ENCODE peak calls at places on chromosomes 7 and 10, in five cellular contexts. F, G, K, U and J are unnamed samples.
A peak's percentile ranks its signal among the peaks of the same experiment; 100 is the strongest.

GRCh38 chr10:132297521-132297920 is 10.2 kb downstream of the STK32C start:
- DNase-seq in K (no peak), G (no peak), U (no peak), F (no peak), J (no peak)

GRCh38 chr10:93081296-93081695 is 7.6 kb downstream of the CYP26A1 start:
- DNase-seq in U (no peak), G (no peak), K (no peak), F (no peak), J (no peak)

GRCh38 chr10:5547684-5547933 is 22.8 kb downstream of the CALML3 start:
- DNase-seq in K (no peak), F (no peak), U (no peak), G (peak; percentile 2), J (no peak)

GRCh38 chr10:35259769-35260397 is 76.4 kb upstream of the CCNY start:
- DNase-seq in U (no peak), K (peak; percentile 79), F (no peak), G (no peak), J (no peak)

GRCh38 chr7:128094686-128095085 is 63.4 kb upstream of the LRRC4 start:
- DNase-seq in F (no peak), U (no peak), K (no peak), G (no peak), J (no peak)

GRCh38 chr7:18685961-18686360 is 190.4 kb downstream of the HDAC9 start:
- DNase-seq in K (no peak), G (no peak), F (no peak), U (no peak), J (no peak)

GRCh38 chr7:87206361-87206760 is 13.2 kb downstream of the TMEM243 start:
- DNase-seq in K (no peak), U (no peak), G (no peak), F (no peak), J (no peak)

GRCh38 chr10:5942471-5942870 is 34.9 kb downstream of the IL15RA start:
- DNase-seq in F (no peak), U (peak; percentile 57), K (no peak), G (peak; percentile 70), J (no peak)

GRCh38 chr10:91589015-91589655 is 43.7 kb downstream of the PPP1R3C start:
- DNase-seq in K (peak; percentile 94), G (no peak), U (peak; percentile 55), F (no peak), J (no peak)

DNA sequence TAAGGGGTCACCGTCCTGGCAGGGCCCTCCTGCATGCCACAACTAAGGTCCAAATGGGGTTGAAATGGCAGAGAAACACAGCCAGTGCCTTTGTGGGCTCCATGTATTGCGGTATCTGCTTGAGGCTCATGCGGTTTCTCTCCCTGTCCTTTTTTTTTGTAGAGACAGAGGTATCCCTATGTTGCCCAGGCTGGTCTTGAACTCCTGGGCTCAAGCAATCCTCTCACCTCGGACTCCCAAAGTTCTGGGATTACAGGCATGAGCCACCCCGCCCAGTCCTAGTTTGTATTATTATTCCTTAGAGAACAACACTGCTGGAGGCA is 64.1 kb upstream of the WAPL start:
- DNase-seq in U (no peak), G (no peak), K (no peak), F (no peak), J (no peak)
- TF ChIP-seq CTCF in U (no peak), G (no peak), K (peak; percentile 21), F (no peak), J (peak; percentile 11)

DNA sequence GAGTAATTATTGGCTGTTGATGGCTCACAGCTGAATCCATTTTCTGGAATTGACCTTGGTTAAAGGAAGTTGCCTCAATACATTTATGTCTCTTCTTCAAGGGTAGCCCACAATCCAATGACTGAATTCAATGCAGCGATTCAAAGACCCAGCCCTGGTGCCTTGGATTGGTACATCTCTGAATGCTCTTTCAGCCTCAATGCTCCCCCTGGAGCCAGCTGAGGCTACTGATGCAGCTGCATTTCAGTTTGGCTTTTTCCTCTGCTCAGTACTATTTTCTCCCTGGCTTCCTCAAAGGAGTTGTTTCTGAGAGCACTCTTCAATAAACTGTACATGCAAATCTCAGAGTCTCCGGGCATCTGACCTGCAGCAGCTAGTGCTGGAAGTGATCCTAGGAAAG is 633 bp upstream of the EBLN1 start:
- DNase-seq in G (no peak), U (no peak), K (no peak), F (no peak), J (no peak)
- TF ChIP-seq CTCF in G (no peak), U (no peak), K (no peak), F (peak; percentile 41), J (no peak)

GRCh38 chr10:129626309-129626708 is 159.3 kb downstream of the MGMT start:
- DNase-seq in G (no peak), F (no peak), K (no peak), U (no peak), J (no peak)

GRCh38 chr10:129622736-129623135 is 155.7 kb downstream of the MGMT start:
- DNase-seq in G (no peak), F (no peak), U (no peak), K (no peak), J (no peak)

GRCh38 chr10:129626801-129627434 is 159.9 kb downstream of the MGMT start:
- DNase-seq in F (no peak), K (no peak), G (no peak), U (no peak), J (no peak)

GRCh38 chr10:129621694-129622093 is 154.7 kb downstream of the MGMT start:
- DNase-seq in U (no peak), F (no peak), G (no peak), K (no peak), J (no peak)

DNA sequence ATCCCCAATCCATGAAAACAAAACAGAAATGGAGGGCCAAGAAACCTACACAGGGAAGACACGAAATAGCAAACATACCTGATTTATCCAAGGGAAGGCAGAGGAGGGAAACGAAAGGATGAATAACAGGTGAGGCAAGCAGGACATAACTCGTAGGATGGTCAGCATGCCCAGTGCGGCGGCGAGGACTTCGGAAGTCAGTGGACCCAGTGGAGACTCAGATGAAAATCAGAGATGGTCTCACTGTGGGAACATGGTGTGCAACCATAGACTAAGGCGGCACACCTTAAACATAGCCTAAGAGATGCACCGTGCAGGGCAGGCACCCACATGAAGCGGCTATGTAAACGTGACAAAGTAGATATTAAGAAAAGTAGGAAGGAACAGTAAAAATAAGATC is 157.5 kb downstream of the MGMT start:
- DNase-seq in G (no peak), K (no peak), F (no peak), U (no peak), J (no peak)
- TF ChIP-seq CTCF in G (no peak), K (no peak), F (no peak), U (no peak), J (no peak)

DNA sequence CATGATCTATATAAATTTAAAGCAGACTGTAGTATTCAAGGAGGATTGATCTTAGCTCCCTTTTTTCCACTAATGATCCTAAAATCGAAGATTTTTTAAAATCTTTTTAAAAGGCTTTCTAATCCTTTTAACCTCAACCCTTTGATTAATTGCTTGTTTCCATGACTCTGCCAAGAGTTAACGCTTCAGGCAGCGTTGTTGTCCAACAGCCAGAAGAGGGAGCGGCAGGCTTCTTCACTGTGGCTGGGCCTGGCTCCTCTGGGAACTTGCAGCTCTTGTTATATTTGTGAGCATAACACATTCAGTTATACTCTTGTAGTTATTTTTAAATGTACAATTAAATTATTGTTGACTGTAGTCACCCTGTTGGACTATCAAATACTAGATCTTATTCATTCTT is 26.3 kb downstream of the CRCP start:
- DNase-seq in F (peak; percentile 55), G (peak; percentile 71), K (peak; percentile 51), U (peak; percentile 76), J (no peak)
- TF ChIP-seq CTCF in F (peak; percentile 80), G (peak; percentile 64), K (peak; percentile 28), U (peak; percentile 66), J (no peak)

DNA sequence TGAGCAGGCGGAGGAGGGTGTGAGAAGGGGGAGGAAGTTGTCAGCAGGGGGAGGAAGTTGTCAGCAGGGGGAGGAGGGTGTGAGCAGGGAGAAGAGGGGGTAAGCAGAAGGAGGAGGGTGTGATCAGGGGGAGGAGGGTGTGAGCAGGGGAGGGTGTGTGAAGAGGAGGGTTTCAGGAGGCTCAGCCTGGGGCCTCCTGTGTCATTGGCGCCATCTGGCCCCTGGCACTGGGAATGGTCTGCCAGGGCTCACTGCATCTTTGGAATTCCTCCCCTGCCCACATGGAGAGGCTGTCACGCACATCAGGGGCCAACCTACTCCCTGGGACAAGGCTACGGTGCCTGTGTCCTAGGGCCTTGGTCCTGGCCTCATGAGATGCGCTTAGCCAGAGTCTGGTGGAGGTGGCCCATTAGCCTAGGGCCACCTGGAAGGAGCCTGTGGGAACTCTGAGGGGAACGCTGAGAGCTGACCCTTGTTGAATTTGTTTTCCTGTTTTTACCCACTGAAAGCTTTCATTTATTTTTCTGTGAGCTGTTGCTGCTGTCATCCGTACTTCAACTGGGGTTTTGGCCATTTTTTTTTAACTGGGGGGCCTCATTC is 18.0 kb downstream of the CAMK2B start:
- DNase-seq in U (no peak), K (peak; percentile 59), F (peak; percentile 38), G (no peak), J (peak; percentile 74)
- TF ChIP-seq CTCF in U (no peak), K (peak; percentile 30), F (peak; percentile 27), G (no peak), J (peak; percentile 54)

DNA sequence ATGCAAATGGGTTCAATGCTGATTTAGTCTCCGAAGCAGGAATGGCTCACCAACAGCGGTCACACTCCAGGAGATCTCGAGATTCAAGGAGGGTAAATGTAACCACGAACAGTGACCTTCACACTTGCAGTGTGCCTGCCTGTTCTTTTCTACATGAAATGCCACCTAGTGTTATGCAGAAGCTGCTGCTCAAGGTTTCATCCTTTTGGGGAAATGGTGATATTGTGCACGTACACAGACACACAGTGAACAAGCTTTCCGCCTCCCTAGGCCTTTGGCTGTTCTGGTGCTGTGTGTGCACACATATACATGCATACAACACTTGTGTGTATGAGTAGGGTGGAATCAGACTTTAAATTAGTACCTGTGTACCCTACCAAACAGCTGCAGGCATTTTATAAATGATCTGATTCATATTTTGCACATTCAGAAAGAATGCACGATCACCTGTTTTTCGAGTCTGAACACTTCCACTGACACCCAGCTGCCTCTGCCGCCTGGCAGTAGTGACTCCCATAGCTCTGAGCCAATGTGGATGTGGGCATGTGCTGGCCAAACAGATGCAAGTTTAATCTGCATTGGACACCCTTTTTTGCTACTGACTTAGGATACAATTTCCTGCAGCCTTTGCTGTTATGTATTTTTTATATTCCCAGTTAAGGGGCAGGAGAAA is 100.5 kb downstream of the TACC2 start:
- DNase-seq in U (no peak), K (peak; percentile 34), G (no peak), F (no peak), J (no peak)
- TF ChIP-seq CTCF in U (no peak), K (no peak), G (no peak), F (no peak), J (no peak)

GRCh38 chr10:50552771-50553535 is 70.8 kb downstream of the SGMS1 start:
- DNase-seq in U (no peak), K (peak; percentile 30), F (peak; percentile 67), G (no peak), J (no peak)
- TF ChIP-seq CTCF in U (peak; percentile 10), K (peak; percentile 23), F (peak; percentile 64), G (peak; percentile 37), J (no peak)

GRCh38 chr7:49643321-49643720 is 130.1 kb upstream of the VWC2 start:
- DNase-seq in K (no peak), F (no peak), G (no peak), U (no peak), J (no peak)

GRCh38 chr7:49639068-49639593 is 134.3 kb upstream of the VWC2 start:
- DNase-seq in F (no peak), G (no peak), K (no peak), U (no peak), J (no peak)

GRCh38 chr7:49635800-49636199 is 137.6 kb upstream of the VWC2 start:
- DNase-seq in U (no peak), G (no peak), K (no peak), F (no peak), J (no peak)

GRCh38 chr7:49639808-49640207 is 133.6 kb upstream of the VWC2 start:
- DNase-seq in U (no peak), F (no peak), K (no peak), G (no peak), J (no peak)

GRCh38 chr7:49638166-49638565 is 135.3 kb upstream of the VWC2 start:
- DNase-seq in K (no peak), G (no peak), F (no peak), U (no peak), J (no peak)
- TF ChIP-seq CTCF in K (no peak), G (peak; percentile 12), F (no peak), U (no peak), J (no peak)